ENCODE peak calls at places on chromosomes 13 and 19, in four cellular contexts. T is K562, B is SK-N-SH, E is GM12878. A is an unnamed sample.

GRCh38 chr19:17855333-17856152 is 4.2 kb upstream of the RPL18A start:
- DNase-seq in T (peak), B (peak), E (peak), A (peak)

GRCh38 chr19:42290523-42291436 is 11.2 kb upstream of the PRR19 start:
- DNase-seq in T (no peak), B (peak), E (no peak), A (peak)

GRCh38 chr19:1360818-1361461 is 22.8 kb upstream of the NDUFS7 start:
- DNase-seq in T (no peak), B (peak), E (no peak), A (no peak)

GRCh38 chr19:40599331-40600085 is 1.7 kb upstream of the LTBP4 start:
- DNase-seq in T (peak), B (no peak), E (no peak), A (no peak)

GRCh38 chr19:6632002-6632621 is 37.8 kb downstream of the TNFSF14 start:
- DNase-seq in T (peak), B (peak), E (peak), A (peak)

GRCh38 chr13:45055198-45055901 is 65.0 kb upstream of the GTF2F2 start:
- DNase-seq in T (no peak), B (no peak), E (peak), A (no peak)

GRCh38 chr19:2215281-2215751 is 20.8 kb downstream of the PLEKHJ1 start:
- DNase-seq in T (no peak), B (no peak), E (no peak), A (no peak)

GRCh38 chr13:79018166-79018565 is 359.2 kb upstream of the OBI1 start:
- DNase-seq in T (no peak), B (no peak), E (no peak), A (no peak)

GRCh38 chr13:99150575-99151370 is 49.9 kb upstream of the UBAC2 start:
- DNase-seq in T (no peak), B (no peak), E (no peak), A (no peak)

GRCh38 chr13:50677687-50678463 is 165.6 kb downstream of the DLEU7 start:
- DNase-seq in T (no peak), B (no peak), E (no peak), A (no peak)

GRCh38 chr13:18948664-18949488 is 232.7 kb downstream of the TUBA3C start:
- DNase-seq in T (no peak), B (no peak), E (no peak), A (no peak)

GRCh38 chr19:280541-281007 is 10.6 kb downstream of the PLPP2 start:
- DNase-seq in T (peak), B (no peak), E (no peak), A (no peak)

GRCh38 chr13:38866649-38867048 is 124.0 kb downstream of the STOML3 start:
- DNase-seq in T (peak), B (no peak), E (no peak), A (peak)

GRCh38 chr19:35851213-35852028 is 883 bp downstream of the NPHS1 start:
- DNase-seq in T (no peak), B (peak), E (no peak), A (no peak)

GRCh38 chr19:38870612-38871011 is 7.5 kb downstream of the RINL start:
- DNase-seq in T (no peak), B (no peak), E (no peak), A (no peak)

GRCh38 chr19:38869836-38870607 is 8.1 kb downstream of the RINL start:
- DNase-seq in T (no peak), B (peak), E (no peak), A (no peak)

GRCh38 chr19:38868551-38868950 is 9.5 kb downstream of the RINL start:
- DNase-seq in T (no peak), B (no peak), E (no peak), A (no peak)

GRCh38 chr19:38867176-38867780 is 10.8 kb downstream of the RINL start:
- DNase-seq in T (no peak), B (peak), E (no peak), A (no peak)

DNA sequence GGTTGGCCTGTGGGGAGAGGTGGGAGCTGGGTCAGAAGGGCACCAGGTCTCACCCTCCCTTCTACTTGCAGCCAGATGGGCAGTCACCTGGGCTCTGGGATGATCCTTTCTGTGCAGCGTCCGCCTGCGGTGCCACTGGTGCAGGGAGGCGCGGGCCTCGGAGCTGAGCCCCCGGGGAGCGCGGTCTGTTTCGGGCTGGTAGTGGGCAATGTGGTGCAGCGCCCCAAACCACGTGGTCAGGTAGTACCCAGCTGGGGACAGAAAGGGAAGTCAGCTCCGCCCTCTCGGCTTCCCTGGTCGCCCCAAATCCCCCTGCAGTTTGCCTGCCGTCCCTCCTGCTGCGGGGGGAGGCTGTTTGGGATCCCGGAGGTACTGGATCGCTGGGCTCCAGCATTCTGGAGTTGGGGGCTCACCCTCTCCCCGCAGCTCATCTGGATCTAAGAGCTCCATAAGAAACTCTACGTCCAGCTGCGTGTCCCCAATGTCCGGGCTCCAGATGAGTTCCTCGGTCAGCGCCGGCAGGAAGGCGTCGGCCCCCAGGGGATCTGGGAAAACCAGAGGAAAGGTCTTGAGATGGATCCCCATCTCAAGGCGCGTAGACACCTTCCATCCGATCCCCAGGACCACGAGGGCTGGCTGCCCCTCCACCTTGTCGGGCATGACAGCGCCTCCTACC is 8.8 kb downstream of the RINL start:
- DNase-seq in T (no peak), B (peak), E (no peak), A (no peak)
- TF ChIP-seq YY1 in T (no peak), B (no peak), E (no peak), A (no peak)

GRCh38 chr19:49059056-49059455 is 1.5 kb upstream of the CGB7 start:
- DNase-seq in T (no peak), B (peak), E (no peak), A (no peak)

GRCh38 chr19:49057636-49058234 is at the start of gene CGB7:
- DNase-seq in T (peak), B (peak), E (no peak), A (peak)

GRCh38 chr19:49061000-49061399 is 3.5 kb upstream of the CGB7 start:
- DNase-seq in T (no peak), B (no peak), E (no peak), A (no peak)

GRCh38 chr19:49058592-49058991 is 1.0 kb upstream of the CGB7 start:
- DNase-seq in T (peak), B (peak), E (no peak), A (no peak)

DNA sequence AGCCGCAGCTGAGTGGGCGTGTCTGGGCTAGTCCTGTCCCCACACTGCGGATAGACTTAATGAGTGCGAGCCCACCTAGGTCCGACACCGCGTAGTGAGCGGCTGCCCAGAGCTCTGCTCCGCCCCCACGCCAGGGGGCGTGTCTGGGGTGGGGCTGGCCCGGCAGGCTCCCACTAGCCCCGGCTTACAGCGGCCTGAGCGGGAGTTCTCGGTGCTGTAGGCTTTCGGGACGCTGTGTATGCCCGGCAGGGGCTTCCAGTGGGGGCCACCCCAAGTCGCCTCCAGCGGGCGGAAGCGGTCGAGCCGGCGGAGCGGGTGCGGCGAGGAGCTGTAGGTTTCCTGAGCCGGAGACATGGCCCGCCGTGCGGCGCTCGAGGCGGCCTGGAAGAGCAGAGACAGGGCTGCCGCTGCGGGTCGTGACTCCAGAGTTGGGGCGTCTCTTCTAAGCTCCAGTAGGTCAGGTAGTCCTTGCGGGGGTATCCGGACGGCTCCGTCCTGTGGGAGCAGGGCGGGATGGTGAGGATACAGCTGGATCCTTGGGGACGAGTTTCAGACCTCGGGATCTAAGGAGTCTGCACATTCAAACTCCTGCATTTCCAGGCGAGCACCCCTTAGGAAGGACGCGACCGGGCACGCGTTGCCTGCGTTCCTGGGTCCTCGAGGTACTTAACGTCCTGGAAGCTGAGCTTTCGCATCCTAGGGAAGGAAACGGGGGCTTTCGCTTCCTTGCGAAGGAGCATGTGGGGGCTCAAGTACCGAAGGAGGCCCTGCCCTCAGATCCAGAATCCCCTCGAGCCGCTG is 1.2 kb downstream of the CGB7 start:
- DNase-seq in T (peak), B (peak), E (no peak), A (peak)
- TF ChIP-seq FOXM1 in T (no peak), B (no peak), E (no peak), A (no peak)

GRCh38 chr13:19955873-19956559 is 2.5 kb upstream of the ZMYM2 start:
- DNase-seq in T (no peak), B (no peak), E (no peak), A (no peak)

GRCh38 chr13:19958119-19959111 is at the start of gene ZMYM2:
- DNase-seq in T (peak), B (peak), E (peak), A (peak)

GRCh38 chr13:19959141-19959830 is 759 bp downstream of the ZMYM2 start:
- DNase-seq in T (peak), B (peak), E (no peak), A (peak)

GRCh38 chr13:19959831-19960672 is 1.5 kb downstream of the ZMYM2 start:
- DNase-seq in T (peak), B (peak), E (peak), A (peak)

GRCh38 chr13:19957320-19958118 is 1.0 kb upstream of the ZMYM2 start:
- DNase-seq in T (no peak), B (peak), E (peak), A (no peak)
- TF ChIP-seq YY1 in T (no peak), B (peak), E (peak), A (no peak)

GRCh38 chr13:30081331-30081730 is 226.0 kb downstream of the KATNAL1 start:
- DNase-seq in T (no peak), B (no peak), E (no peak), A (no peak)

GRCh38 chr13:30078059-30078458 is 227.6 kb upstream of the UBL3 start:
- DNase-seq in T (no peak), B (no peak), E (no peak), A (no peak)

GRCh38 chr13:30077338-30077737 is 226.9 kb upstream of the UBL3 start:
- DNase-seq in T (no peak), B (no peak), E (no peak), A (no peak)

GRCh38 chr13:30082391-30082790 is 225.0 kb downstream of the KATNAL1 start:
- DNase-seq in T (no peak), B (no peak), E (no peak), A (no peak)

GRCh38 chr13:30079501-30079900 is 227.8 kb downstream of the KATNAL1 start:
- DNase-seq in T (no peak), B (no peak), E (no peak), A (no peak)
- TF ChIP-seq FOXM1 in T (no peak), B (no peak), E (no peak), A (no peak)

GRCh38 chr13:112057736-112058518 is 9.0 kb upstream of the SOX1 start:
- DNase-seq in T (peak), B (no peak), E (no peak), A (no peak)
- TF ChIP-seq YY1 in T (no peak), B (no peak), E (no peak), A (no peak)

GRCh38 chr19:38988632-38989031 is 13.1 kb upstream of the FBXO17 start:
- DNase-seq in T (no peak), B (no peak), E (no peak), A (no peak)

GRCh38 chr19:38990949-38991697 is 15.6 kb upstream of the FBXO17 start:
- DNase-seq in T (no peak), B (no peak), E (no peak), A (no peak)

GRCh38 chr19:38985262-38985661 is 9.7 kb upstream of the FBXO17 start:
- DNase-seq in T (no peak), B (no peak), E (no peak), A (no peak)

GRCh38 chr19:38993271-38993670 is 17.7 kb upstream of the FBXO17 start:
- DNase-seq in T (no peak), B (no peak), E (no peak), A (no peak)

GRCh38 chr19:38989066-38989605 is 13.6 kb upstream of the FBXO17 start:
- DNase-seq in T (peak), B (peak), E (no peak), A (no peak)
- TF ChIP-seq FOXM1 in T (no peak), B (no peak), E (no peak), A (no peak)

GRCh38 chr13:33057019-33057785 is 41.0 kb downstream of the KL start:
- DNase-seq in T (peak), B (peak), E (no peak), A (peak)
- TF ChIP-seq YY1 in T (no peak), B (no peak), E (no peak), A (no peak)

GRCh38 chr19:54873990-54874389 is at the start of gene FCAR:
- DNase-seq in T (no peak), B (no peak), E (no peak), A (no peak)
- TF ChIP-seq FOXM1 in T (no peak), B (no peak), E (no peak), A (no peak)

GRCh38 chr13:109743706-109744453 is 42.5 kb downstream of the IRS2 start:
- DNase-seq in T (peak), B (peak), E (no peak), A (no peak)
- TF ChIP-seq YY1 in T (no peak), B (no peak), E (no peak), A (no peak)

A was measured in HepG2.